ENCODE peak calls at places on chromosomes 4 and X, in four cellular contexts. One of them, this sample, is unnamed.
A peak's percentile ranks its signal among the peaks of the same experiment; 100 is the strongest.

GRCh38 chr4:150130953-150131352 is 52.7 kb downstream of the DCLK2 start:
- DNase-seq in IMR-90: peak; percentile 83
- DNase-seq in H1: no peak
- DNase-seq in H9: no peak
- DNase-seq in this sample: no peak

GRCh38 chrX:39928704-39929439 is 168.9 kb downstream of the BCOR start:
- DNase-seq in H1: no peak
- DNase-seq in IMR-90: no peak
- DNase-seq in H9: no peak
- DNase-seq in this sample: no peak

GRCh38 chr4:51880016-51880915 is 37.3 kb downstream of the DCUN1D4 start:
- DNase-seq in IMR-90: peak; percentile 45
- DNase-seq in H9: no peak
- DNase-seq in H1: no peak
- DNase-seq in this sample: no peak

GRCh38 chr4:77196866-77197265 is 39.9 kb downstream of the CCNG2 start:
- DNase-seq in H9: no peak
- DNase-seq in H1: no peak
- DNase-seq in IMR-90: no peak
- DNase-seq in this sample: peak; percentile 47

GRCh38 chr4:105184316-105184988 is 37.8 kb downstream of the TET2 start:
- DNase-seq in H1: no peak
- DNase-seq in IMR-90: peak; percentile 35
- DNase-seq in H9: no peak
- DNase-seq in this sample: no peak

GRCh38 chr4:16224264-16224663 is 2.0 kb downstream of the TAPT1 start:
- DNase-seq in H9: peak; percentile 37
- DNase-seq in H1: no peak
- DNase-seq in IMR-90: no peak
- DNase-seq in this sample: peak; percentile 82

GRCh38 chr4:58761563-58761962 is 1651.4 kb upstream of the IGFBP7 start:
- DNase-seq in H9: no peak
- DNase-seq in H1: no peak
- DNase-seq in IMR-90: no peak
- DNase-seq in this sample: no peak

GRCh38 chrX:23616361-23616760 is 50.9 kb upstream of the PRDX4 start:
- DNase-seq in IMR-90: peak; percentile 38
- DNase-seq in H9: no peak
- DNase-seq in H1: no peak
- DNase-seq in this sample: peak; percentile 29

GRCh38 chr4:97498875-97499274 is 644.4 kb downstream of the STPG2 start:
- DNase-seq in H9: no peak
- DNase-seq in IMR-90: no peak
- DNase-seq in H1: no peak
- DNase-seq in this sample: peak; percentile 88

GRCh38 chr4:140109626-140110213 is 44.3 kb downstream of the MAML3 start:
- DNase-seq in H1: no peak
- DNase-seq in IMR-90: no peak
- DNase-seq in H9: no peak
- DNase-seq in this sample: peak; percentile 52
- H3K23ac ChIP-seq in H1: no peak overlapping the region
- H3K23ac ChIP-seq in IMR-90: no peak overlapping the region
- H3K23ac ChIP-seq in H9: no peak overlapping the region
- H3K23ac ChIP-seq in this sample: no peak overlapping the region

GRCh38 chr4:1030559-1030958 is 19.1 kb downstream of the FGFRL1 start:
- DNase-seq in H1: no peak
- DNase-seq in IMR-90: no peak
- DNase-seq in H9: no peak
- DNase-seq in this sample: no peak
- H4K5ac ChIP-seq in H1: no peak overlapping the region
- H4K5ac ChIP-seq in IMR-90: no peak overlapping the region
- H4K5ac ChIP-seq in H9: no peak overlapping the region
- H4K5ac ChIP-seq in this sample: no peak overlapping the region

GRCh38 chr4:78533854-78534253 is 17.7 kb upstream of the ANXA3 start:
- DNase-seq in H1: no peak
- DNase-seq in IMR-90: no peak
- DNase-seq in H9: no peak
- DNase-seq in this sample: no peak
- H3K23ac ChIP-seq in H1: no peak overlapping the region
- H3K23ac ChIP-seq in IMR-90: no peak overlapping the region
- H3K23ac ChIP-seq in H9: no peak overlapping the region
- H3K23ac ChIP-seq in this sample: no peak overlapping the region

DNA sequence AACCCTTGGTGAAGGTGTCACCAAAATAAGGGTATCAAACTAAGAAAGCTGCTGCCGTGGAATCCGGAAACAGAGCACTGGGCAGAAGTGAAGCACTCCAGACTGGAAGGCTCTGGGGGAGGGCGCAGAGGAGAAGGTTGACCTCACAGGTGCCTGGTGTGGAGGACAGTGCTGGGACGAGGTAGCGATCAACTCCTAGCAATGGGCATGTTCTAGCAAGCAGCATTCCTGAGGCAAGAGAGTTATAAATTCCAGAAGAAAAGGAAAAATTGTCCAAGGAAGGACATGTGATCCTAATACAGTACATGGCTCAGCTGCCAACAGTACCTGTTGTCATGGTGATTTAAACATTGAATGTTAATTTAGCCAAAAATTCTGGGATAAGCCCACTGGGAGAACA is 8.2 kb downstream of the ARHGAP4 start:
- DNase-seq in H1: no peak
- DNase-seq in IMR-90: no peak
- DNase-seq in H9: no peak
- DNase-seq in this sample: no peak
- H4K5ac ChIP-seq in H1: no peak overlapping the region
- H4K5ac ChIP-seq in IMR-90: no peak overlapping the region
- H4K5ac ChIP-seq in H9: no peak overlapping the region
- H4K5ac ChIP-seq in this sample: no peak overlapping the region

GRCh38 chr4:26860922-26861433 is 337 bp downstream of the STIM2 start:
- DNase-seq in IMR-90: peak; percentile 44
- DNase-seq in H1: peak; percentile 73
- DNase-seq in H9: peak; percentile 57
- DNase-seq in this sample: peak; percentile 65
- H3K23ac ChIP-seq in IMR-90: no peak overlapping the region
- H3K23ac ChIP-seq in H1: no peak overlapping the region
- H3K23ac ChIP-seq in H9: no peak overlapping the region
- H3K23ac ChIP-seq in this sample: no peak overlapping the region

GRCh38 chr4:183204793-183205192 is 105.7 kb downstream of the WWC2 start:
- DNase-seq in IMR-90: no peak
- DNase-seq in H9: no peak
- DNase-seq in H1: no peak
- DNase-seq in this sample: no peak
- H4K5ac ChIP-seq in IMR-90: no peak overlapping the region
- H4K5ac ChIP-seq in H9: no peak overlapping the region
- H4K5ac ChIP-seq in H1: no peak overlapping the region
- H4K5ac ChIP-seq in this sample: no peak overlapping the region

GRCh38 chr4:8609824-8610350 is 17.3 kb downstream of the CPZ start:
- DNase-seq in IMR-90: no peak
- DNase-seq in H1: no peak
- DNase-seq in H9: no peak
- DNase-seq in this sample: no peak
- H3K23ac ChIP-seq in IMR-90: no peak overlapping the region
- H3K23ac ChIP-seq in H1: no peak overlapping the region
- H3K23ac ChIP-seq in H9: no peak overlapping the region
- H3K23ac ChIP-seq in this sample: no peak overlapping the region

GRCh38 chr4:128877934-128878333 is 68.4 kb downstream of the JADE1 start:
- DNase-seq in H1: no peak
- DNase-seq in H9: no peak
- DNase-seq in IMR-90: no peak
- DNase-seq in this sample: no peak

GRCh38 chr4:128876194-128876593 is 66.7 kb downstream of the JADE1 start:
- DNase-seq in H9: no peak
- DNase-seq in H1: no peak
- DNase-seq in IMR-90: no peak
- DNase-seq in this sample: no peak

GRCh38 chr4:128880662-128881061 is 71.2 kb downstream of the JADE1 start:
- DNase-seq in H1: no peak
- DNase-seq in IMR-90: peak; percentile 37
- DNase-seq in H9: no peak
- DNase-seq in this sample: no peak

GRCh38 chr4:128879283-128879682 is 69.8 kb downstream of the JADE1 start:
- DNase-seq in IMR-90: no peak
- DNase-seq in H1: no peak
- DNase-seq in H9: no peak
- DNase-seq in this sample: no peak

GRCh38 chr4:128879971-128880370 is 70.5 kb downstream of the JADE1 start:
- DNase-seq in IMR-90: no peak
- DNase-seq in H9: no peak
- DNase-seq in H1: no peak
- DNase-seq in this sample: no peak
- H4K5ac ChIP-seq in IMR-90: no peak overlapping the region
- H4K5ac ChIP-seq in H9: no peak overlapping the region
- H4K5ac ChIP-seq in H1: no peak overlapping the region
- H4K5ac ChIP-seq in this sample: no peak overlapping the region

DNA sequence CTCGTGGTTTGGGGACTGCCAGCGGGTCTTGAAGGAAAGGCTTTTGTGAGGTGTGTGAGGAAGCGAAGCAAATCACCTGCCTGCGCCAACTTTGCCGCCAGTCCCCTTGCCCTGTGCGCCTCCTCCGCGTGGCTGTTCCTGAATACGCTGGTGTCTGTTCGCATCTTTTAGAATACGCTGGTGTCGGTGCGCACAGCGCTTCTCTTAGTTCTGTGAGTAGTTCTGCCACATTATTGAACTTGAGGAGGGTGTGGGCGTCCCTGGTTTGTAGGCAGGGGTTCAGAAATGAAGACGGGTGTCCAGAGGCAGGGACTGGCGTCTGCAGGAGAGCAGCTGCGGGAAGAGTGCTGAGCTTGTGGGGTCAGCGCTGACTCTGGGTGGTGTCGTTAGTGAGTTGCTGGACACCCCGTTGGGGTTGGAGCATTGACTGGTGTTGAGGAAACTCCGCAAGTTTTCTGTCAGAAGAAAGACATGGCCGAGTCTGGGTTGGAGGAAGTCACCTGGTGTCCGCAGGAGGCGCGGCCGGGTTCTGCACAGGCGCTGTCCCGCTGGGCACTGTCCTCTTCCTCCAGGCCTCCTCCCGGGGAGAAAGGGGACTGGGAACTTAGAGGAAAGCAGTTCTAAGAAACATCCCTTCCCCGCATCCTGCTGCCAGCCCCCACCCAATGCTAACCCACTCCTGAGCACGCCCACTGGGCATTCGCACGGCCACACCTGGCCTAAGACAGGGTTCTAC is 952 bp downstream of the ZNF718 start:
- DNase-seq in H9: peak; percentile 74
- DNase-seq in H1: peak; percentile 74
- DNase-seq in IMR-90: peak; percentile 17
- DNase-seq in this sample: peak; percentile 84
- H3K23ac ChIP-seq in H9: no peak overlapping the region
- H3K23ac ChIP-seq in H1: no peak overlapping the region
- H3K23ac ChIP-seq in IMR-90: peak overlapping the region; percentile 72
- H3K23ac ChIP-seq in this sample: no peak overlapping the region

GRCh38 chr4:184774152-184774551 is 40.3 kb upstream of the CENPU start:
- DNase-seq in IMR-90: no peak
- DNase-seq in H1: no peak
- DNase-seq in H9: no peak
- DNase-seq in this sample: no peak

GRCh38 chr4:184782731-184783472 is 42.9 kb downstream of the ACSL1 start:
- DNase-seq in IMR-90: no peak
- DNase-seq in H1: no peak
- DNase-seq in H9: no peak
- DNase-seq in this sample: no peak

GRCh38 chr4:184775854-184776555 is 42.1 kb upstream of the CENPU start:
- DNase-seq in H9: no peak
- DNase-seq in IMR-90: no peak
- DNase-seq in H1: no peak
- DNase-seq in this sample: no peak

GRCh38 chr4:184776821-184777220 is 42.9 kb upstream of the CENPU start:
- DNase-seq in H1: no peak
- DNase-seq in IMR-90: no peak
- DNase-seq in H9: no peak
- DNase-seq in this sample: no peak

GRCh38 chr4:184778325-184778724 is 44.4 kb upstream of the CENPU start:
- DNase-seq in H9: no peak
- DNase-seq in H1: no peak
- DNase-seq in IMR-90: no peak
- DNase-seq in this sample: no peak
- H4K5ac ChIP-seq in H9: no peak overlapping the region
- H4K5ac ChIP-seq in H1: no peak overlapping the region
- H4K5ac ChIP-seq in IMR-90: no peak overlapping the region
- H4K5ac ChIP-seq in this sample: no peak overlapping the region

This sample was measured in mesendoderm.